ENCODE peak calls at places on chromosome 14, in nine cellular contexts. B is nephron progenitor cell, G is esophagus muscularis mucosa, R is fibroblast of the aortic adventitia, W is sigmoid colon, C is A549, A is spleen, J is WTC11, P is testis. Q is an unnamed sample.

GRCh38 chr14:99725774-99726537 is 41.9 kb downstream of the CYP46A1 start:
- DNase-seq in B (no peak), G (no peak), R (no peak), W (peak), C (no peak), A (peak), J (peak), P (no peak), Q (no peak)

GRCh38 chr14:52563120-52563519 is 10.5 kb downstream of the GPR137C start:
- DNase-seq in B (no peak), G (no peak), R (peak), W (no peak), C (no peak), A (no peak), J (no peak), P (no peak), Q (no peak)

GRCh38 chr14:55600784-55601561 is 21.0 kb downstream of the KTN1 start:
- DNase-seq in B (no peak), G (no peak), R (peak), W (no peak), C (no peak), A (no peak), J (no peak), P (no peak), Q (no peak)

GRCh38 chr14:73795974-73796373 is 55.7 kb upstream of the PTGR2 start:
- DNase-seq in B (no peak), G (no peak), R (peak), W (peak), C (peak), A (peak), J (no peak), P (no peak), Q (no peak)

GRCh38 chr14:77100961-77101360 is 2.9 kb downstream of the CIPC start:
- DNase-seq in B (no peak), G (no peak), R (no peak), W (no peak), C (no peak), A (no peak), J (no peak), P (no peak), Q (no peak)

GRCh38 chr14:99189201-99189801 is 82.7 kb downstream of the BCL11B start:
- DNase-seq in B (no peak), G (no peak), R (no peak), W (no peak), C (no peak), A (peak), J (no peak), P (no peak), Q (no peak)

GRCh38 chr14:91521058-91521721 is 11.1 kb upstream of the PPP4R3A start:
- DNase-seq in B (no peak), G (no peak), R (no peak), W (no peak), C (no peak), A (no peak), J (no peak), P (no peak), Q (no peak)

GRCh38 chr14:100591453-100592371 is 4.5 kb upstream of the BEGAIN start:
- DNase-seq in B (no peak), G (no peak), R (no peak), W (peak), C (no peak), A (peak), J (peak), P (no peak), Q (no peak)

GRCh38 chr14:68552597-68552996 is 240.3 kb downstream of the ZFP36L1 start:
- DNase-seq in B (no peak), G (no peak), R (peak), W (peak), C (no peak), A (no peak), J (no peak), P (peak), Q (no peak)

GRCh38 chr14:50828738-50829471 is 2.1 kb downstream of the NIN start:
- DNase-seq in B (no peak), G (peak), R (no peak), W (no peak), C (no peak), A (no peak), J (no peak), P (no peak), Q (no peak)

GRCh38 chr14:100138955-100139354 is 20.5 kb downstream of the DEGS2 start:
- DNase-seq in B (no peak), G (no peak), R (no peak), W (no peak), C (no peak), A (no peak), J (no peak), P (no peak), Q (no peak)

GRCh38 chr14:105879503-105879866 is 353.1 kb downstream of the TMEM121 start:
- DNase-seq in B (no peak), G (no peak), R (no peak), W (peak), C (no peak), A (no peak), J (peak), P (no peak), Q (no peak)

GRCh38 chr14:91269076-91269991 is 24.8 kb upstream of the GPR68 start:
- DNase-seq in B (no peak), G (no peak), R (peak), W (no peak), C (no peak), A (no peak), J (no peak), P (peak), Q (no peak)

GRCh38 chr14:75232597-75232996 is 46.0 kb upstream of the FOS start:
- DNase-seq in B (no peak), G (no peak), R (no peak), W (no peak), C (no peak), A (no peak), J (no peak), P (no peak), Q (no peak)

GRCh38 chr14:68248481-68249255 is 429.1 kb downstream of the RAD51B start:
- DNase-seq in B (peak), G (no peak), R (peak), W (peak), C (peak), A (peak), J (no peak), P (no peak), Q (no peak)

GRCh38 chr14:102525213-102526143 is 15.9 kb upstream of the ANKRD9 start:
- DNase-seq in B (no peak), G (no peak), R (peak), W (no peak), C (no peak), A (no peak), J (no peak), P (peak), Q (no peak)

GRCh38 chr14:81464253-81465001 is 64.3 kb upstream of the STON2 start:
- DNase-seq in B (peak), G (no peak), R (peak), W (no peak), C (peak), A (no peak), J (peak), P (peak), Q (peak)

GRCh38 chr14:35534130-35534883 is at the start of gene INSM2:
- DNase-seq in B (peak), G (no peak), R (peak), W (no peak), C (no peak), A (peak), J (no peak), P (no peak), Q (peak)

GRCh38 chr14:64770751-64771150 is 66.5 kb downstream of the PLEKHG3 start:
- DNase-seq in B (no peak), G (no peak), R (no peak), W (peak), C (no peak), A (peak), J (no peak), P (no peak), Q (no peak)

GRCh38 chr14:84181072-84181471 is 1348.9 kb upstream of the FLRT2 start:
- DNase-seq in B (no peak), G (no peak), R (no peak), W (no peak), C (no peak), A (no peak), J (no peak), P (no peak), Q (no peak)

GRCh38 chr14:98576463-98576862 is 695.5 kb downstream of the BCL11B start:
- DNase-seq in B (no peak), G (no peak), R (no peak), W (no peak), C (no peak), A (no peak), J (no peak), P (no peak), Q (no peak)

GRCh38 chr14:67636361-67636919 is 16.7 kb downstream of the ARG2 start:
- DNase-seq in B (no peak), G (no peak), R (peak), W (no peak), C (no peak), A (no peak), J (no peak), P (no peak), Q (no peak)

GRCh38 chr14:54650331-54651017 is 83.5 kb downstream of the SAMD4A start:
- DNase-seq in B (no peak), G (no peak), R (peak), W (peak), C (peak), A (no peak), J (no peak), P (peak), Q (no peak)

GRCh38 chr14:73786942-73787759 is 64.5 kb upstream of the PTGR2 start:
- DNase-seq in B (peak), G (no peak), R (peak), W (peak), C (no peak), A (peak), J (peak), P (peak), Q (peak)

GRCh38 chr14:80546056-80546854 is 335.0 kb upstream of the DIO2 start:
- DNase-seq in B (no peak), G (no peak), R (no peak), W (no peak), C (no peak), A (no peak), J (no peak), P (no peak), Q (no peak)

GRCh38 chr14:35851823-35852222 is 25.7 kb downstream of the BRMS1L start:
- DNase-seq in B (no peak), G (no peak), R (no peak), W (no peak), C (no peak), A (no peak), J (no peak), P (no peak), Q (no peak)

GRCh38 chr14:88793259-88793625 is 489 bp upstream of the EML5 start:
- DNase-seq in B (no peak), G (no peak), R (no peak), W (peak), C (no peak), A (no peak), J (no peak), P (peak), Q (no peak)

GRCh38 chr14:103279129-103280025 is 54.7 kb upstream of the EIF5 start:
- DNase-seq in B (peak), G (no peak), R (no peak), W (peak), C (no peak), A (no peak), J (peak), P (peak), Q (no peak)

GRCh38 chr14:61434315-61434714 is 112.9 kb downstream of the PRKCH start:
- DNase-seq in B (no peak), G (no peak), R (no peak), W (no peak), C (no peak), A (no peak), J (no peak), P (no peak), Q (no peak)

GRCh38 chr14:34081126-34081575 is 130.3 kb upstream of the EGLN3 start:
- DNase-seq in B (no peak), G (no peak), R (no peak), W (no peak), C (no peak), A (no peak), J (no peak), P (no peak), Q (no peak)

GRCh38 chr14:39469094-39469710 is 37.0 kb upstream of the FBXO33 start:
- DNase-seq in B (peak), G (no peak), R (peak), W (no peak), C (no peak), A (no peak), J (peak), P (peak), Q (peak)

GRCh38 chr14:99758121-99758871 is 34.9 kb upstream of the EML1 start:
- DNase-seq in B (no peak), G (no peak), R (peak), W (peak), C (no peak), A (no peak), J (peak), P (no peak), Q (no peak)

GRCh38 chr14:96176275-96176674 is 28.4 kb upstream of the BDKRB2 start:
- DNase-seq in B (no peak), G (no peak), R (peak), W (peak), C (no peak), A (no peak), J (no peak), P (no peak), Q (no peak)

GRCh38 chr14:90483551-90483950 is 86.7 kb downstream of the CALM1 start:
- DNase-seq in B (no peak), G (no peak), R (no peak), W (no peak), C (no peak), A (peak), J (no peak), P (no peak), Q (no peak)

GRCh38 chr14:53993920-53994607 is 37.4 kb upstream of the BMP4 start:
- DNase-seq in B (no peak), G (no peak), R (no peak), W (no peak), C (no peak), A (no peak), J (no peak), P (no peak), Q (no peak)

GRCh38 chr14:77065851-77066554 is 32.1 kb upstream of the CIPC start:
- DNase-seq in B (no peak), G (no peak), R (no peak), W (no peak), C (no peak), A (no peak), J (no peak), P (no peak), Q (no peak)

GRCh38 chr14:85428926-85429325 is 101.0 kb upstream of the FLRT2 start:
- DNase-seq in B (no peak), G (no peak), R (no peak), W (no peak), C (no peak), A (no peak), J (no peak), P (no peak), Q (no peak)

GRCh38 chr14:85423889-85424288 is 106.1 kb upstream of the FLRT2 start:
- DNase-seq in B (no peak), G (no peak), R (no peak), W (no peak), C (no peak), A (no peak), J (no peak), P (no peak), Q (no peak)

GRCh38 chr14:85426068-85426935 is 103.6 kb upstream of the FLRT2 start:
- DNase-seq in B (no peak), G (no peak), R (peak), W (no peak), C (no peak), A (no peak), J (no peak), P (peak), Q (no peak)

GRCh38 chr14:85421166-85421877 is 108.6 kb upstream of the FLRT2 start:
- DNase-seq in B (no peak), G (no peak), R (peak), W (no peak), C (no peak), A (no peak), J (no peak), P (no peak), Q (no peak)

DNA sequence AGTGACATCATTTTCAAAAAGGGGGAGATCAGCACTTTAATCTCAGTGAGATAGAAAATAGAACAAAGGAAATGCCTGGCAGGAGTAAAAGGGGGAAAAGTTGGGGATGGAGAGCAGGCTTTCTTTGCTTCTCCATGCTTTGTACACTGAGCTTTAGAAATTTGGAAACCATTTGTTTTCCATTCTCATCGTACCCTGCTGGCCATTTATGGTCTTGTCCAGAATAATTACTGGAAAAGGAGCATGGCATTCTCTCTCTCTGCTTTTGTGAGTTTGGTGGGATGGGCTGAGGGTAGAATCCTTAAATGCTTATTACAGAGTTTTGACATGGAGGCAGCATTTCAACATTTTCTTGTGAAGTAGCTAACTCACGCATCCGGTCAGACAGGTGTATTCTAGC is 104.4 kb upstream of the FLRT2 start:
- DNase-seq in B (no peak), G (no peak), R (no peak), W (no peak), C (no peak), A (no peak), J (no peak), P (no peak), Q (no peak)
- TF ChIP-seq CTCF in B (no peak), G (no peak), R (peak), W (no peak), C (no peak), A (no peak), J (no peak), P (no peak), Q (peak)

GRCh38 chr14:32513571-32514009 is 184.5 kb downstream of the AKAP6 start:
- DNase-seq in B (no peak), G (no peak), R (peak), W (no peak), C (no peak), A (no peak), J (no peak), P (no peak), Q (no peak)
- TF ChIP-seq CTCF in B (peak), G (peak), R (peak), W (peak), C (peak), A (no peak), J (peak), P (no peak), Q (peak)

GRCh38 chr14:63438065-63438757 is 105.0 kb downstream of the PPP2R5E start:
- DNase-seq in B (no peak), G (peak), R (peak), W (peak), C (peak), A (no peak), J (no peak), P (peak), Q (no peak)
- TF ChIP-seq CTCF in B (no peak), G (peak), R (peak), W (peak), C (peak), A (no peak), J (no peak), P (no peak), Q (no peak)

GRCh38 chr14:20820063-20820904 is 17.6 kb upstream of the RNASE1 start:
- DNase-seq in B (no peak), G (no peak), R (no peak), W (no peak), C (no peak), A (no peak), J (peak), P (no peak), Q (no peak)

GRCh38 chr14:20823859-20824258 is 21.2 kb upstream of the RNASE1 start:
- DNase-seq in B (no peak), G (no peak), R (no peak), W (no peak), C (no peak), A (no peak), J (no peak), P (no peak), Q (no peak)

GRCh38 chr14:20818861-20819260 is 16.2 kb upstream of the RNASE1 start:
- DNase-seq in B (no peak), G (no peak), R (no peak), W (no peak), C (no peak), A (no peak), J (peak), P (no peak), Q (no peak)
- TF ChIP-seq CTCF in B (no peak), G (no peak), R (no peak), W (no peak), C (peak), A (no peak), J (no peak), P (no peak), Q (no peak)